ENCODE peak calls at places on chromosomes 7 and 10, in nine cellular contexts. One of them, this sample, is unnamed.

GRCh38 chr7:81210092-81211064 is 291.5 kb upstream of the SEMA3C start:
- DNase-seq in fibroblast of lung: peak
- DNase-seq in retinal pigment epithelial cell: no peak
- DNase-seq in GM23248: peak
- DNase-seq in IMR-90: peak
- DNase-seq in fibroblast of the aortic adventitia: peak
- DNase-seq in CD4-positive, CD25-positive, alpha-beta regulatory T cell: no peak
- DNase-seq in HFF-Myc: no peak
- DNase-seq in adrenal gland: no peak
- DNase-seq in this sample: no peak

GRCh38 chr7:100371561-100372171 is 1.6 kb upstream of the PILRA start:
- DNase-seq in fibroblast of lung: no peak
- DNase-seq in retinal pigment epithelial cell: no peak
- DNase-seq in GM23248: peak
- DNase-seq in IMR-90: no peak
- DNase-seq in fibroblast of the aortic adventitia: no peak
- DNase-seq in CD4-positive, CD25-positive, alpha-beta regulatory T cell: no peak
- DNase-seq in HFF-Myc: no peak
- DNase-seq in adrenal gland: no peak
- DNase-seq in this sample: no peak

GRCh38 chr7:136359333-136359903 is 382.3 kb upstream of the MTPN start:
- DNase-seq in fibroblast of lung: no peak
- DNase-seq in retinal pigment epithelial cell: no peak
- DNase-seq in GM23248: no peak
- DNase-seq in IMR-90: no peak
- DNase-seq in fibroblast of the aortic adventitia: no peak
- DNase-seq in CD4-positive, CD25-positive, alpha-beta regulatory T cell: no peak
- DNase-seq in HFF-Myc: no peak
- DNase-seq in adrenal gland: no peak
- DNase-seq in this sample: no peak

GRCh38 chr7:41881313-41882130 is 178.6 kb upstream of the INHBA start:
- DNase-seq in fibroblast of lung: peak
- DNase-seq in retinal pigment epithelial cell: no peak
- DNase-seq in GM23248: no peak
- DNase-seq in IMR-90: peak
- DNase-seq in fibroblast of the aortic adventitia: no peak
- DNase-seq in CD4-positive, CD25-positive, alpha-beta regulatory T cell: peak
- DNase-seq in HFF-Myc: no peak
- DNase-seq in adrenal gland: peak
- DNase-seq in this sample: no peak

GRCh38 chr10:127945948-127946347 is 39.0 kb downstream of the PTPRE start:
- DNase-seq in fibroblast of lung: no peak
- DNase-seq in retinal pigment epithelial cell: no peak
- DNase-seq in GM23248: no peak
- DNase-seq in IMR-90: no peak
- DNase-seq in fibroblast of the aortic adventitia: no peak
- DNase-seq in CD4-positive, CD25-positive, alpha-beta regulatory T cell: no peak
- DNase-seq in HFF-Myc: no peak
- DNase-seq in adrenal gland: no peak
- DNase-seq in this sample: no peak

GRCh38 chr7:119196183-119196582 is 971.7 kb downstream of the ANKRD7 start:
- DNase-seq in fibroblast of lung: no peak
- DNase-seq in retinal pigment epithelial cell: no peak
- DNase-seq in GM23248: no peak
- DNase-seq in IMR-90: no peak
- DNase-seq in fibroblast of the aortic adventitia: no peak
- DNase-seq in CD4-positive, CD25-positive, alpha-beta regulatory T cell: no peak
- DNase-seq in HFF-Myc: no peak
- DNase-seq in adrenal gland: no peak
- DNase-seq in this sample: no peak

GRCh38 chr10:7337431-7338171 is 73.2 kb downstream of the SFMBT2 start:
- DNase-seq in fibroblast of lung: no peak
- DNase-seq in retinal pigment epithelial cell: no peak
- DNase-seq in GM23248: no peak
- DNase-seq in IMR-90: no peak
- DNase-seq in fibroblast of the aortic adventitia: no peak
- DNase-seq in CD4-positive, CD25-positive, alpha-beta regulatory T cell: no peak
- DNase-seq in HFF-Myc: no peak
- DNase-seq in adrenal gland: no peak
- DNase-seq in this sample: no peak

GRCh38 chr10:17758896-17759295 is 6.9 kb downstream of the TMEM236 start:
- DNase-seq in fibroblast of lung: no peak
- DNase-seq in retinal pigment epithelial cell: no peak
- DNase-seq in GM23248: no peak
- DNase-seq in IMR-90: no peak
- DNase-seq in fibroblast of the aortic adventitia: no peak
- DNase-seq in CD4-positive, CD25-positive, alpha-beta regulatory T cell: no peak
- DNase-seq in HFF-Myc: no peak
- DNase-seq in adrenal gland: no peak
- DNase-seq in this sample: no peak

GRCh38 chr10:101287183-101287830 is 58.0 kb upstream of the LBX1 start:
- DNase-seq in fibroblast of lung: no peak
- DNase-seq in retinal pigment epithelial cell: no peak
- DNase-seq in GM23248: no peak
- DNase-seq in IMR-90: no peak
- DNase-seq in fibroblast of the aortic adventitia: no peak
- DNase-seq in CD4-positive, CD25-positive, alpha-beta regulatory T cell: no peak
- DNase-seq in HFF-Myc: no peak
- DNase-seq in adrenal gland: no peak
- DNase-seq in this sample: no peak

GRCh38 chr7:64849250-64849923 is 53.7 kb upstream of the ZNF273 start:
- DNase-seq in fibroblast of lung: no peak
- DNase-seq in retinal pigment epithelial cell: peak
- DNase-seq in GM23248: peak
- DNase-seq in IMR-90: peak
- DNase-seq in fibroblast of the aortic adventitia: peak
- DNase-seq in CD4-positive, CD25-positive, alpha-beta regulatory T cell: no peak
- DNase-seq in HFF-Myc: no peak
- DNase-seq in adrenal gland: no peak
- DNase-seq in this sample: no peak

GRCh38 chr7:81277691-81278090 is 358.8 kb upstream of the SEMA3C start:
- DNase-seq in fibroblast of lung: no peak
- DNase-seq in retinal pigment epithelial cell: no peak
- DNase-seq in GM23248: no peak
- DNase-seq in IMR-90: no peak
- DNase-seq in fibroblast of the aortic adventitia: peak
- DNase-seq in CD4-positive, CD25-positive, alpha-beta regulatory T cell: no peak
- DNase-seq in HFF-Myc: no peak
- DNase-seq in adrenal gland: no peak
- DNase-seq in this sample: no peak

GRCh38 chr10:63901916-63902315 is 380.7 kb downstream of the REEP3 start:
- DNase-seq in fibroblast of lung: no peak
- DNase-seq in retinal pigment epithelial cell: no peak
- DNase-seq in GM23248: peak
- DNase-seq in IMR-90: no peak
- DNase-seq in fibroblast of the aortic adventitia: no peak
- DNase-seq in CD4-positive, CD25-positive, alpha-beta regulatory T cell: no peak
- DNase-seq in HFF-Myc: no peak
- DNase-seq in adrenal gland: no peak
- DNase-seq in this sample: peak

GRCh38 chr10:30463944-30464451 is 30.0 kb downstream of the MAP3K8 start:
- DNase-seq in fibroblast of lung: no peak
- DNase-seq in retinal pigment epithelial cell: no peak
- DNase-seq in GM23248: peak
- DNase-seq in IMR-90: peak
- DNase-seq in fibroblast of the aortic adventitia: no peak
- DNase-seq in CD4-positive, CD25-positive, alpha-beta regulatory T cell: no peak
- DNase-seq in HFF-Myc: no peak
- DNase-seq in adrenal gland: no peak
- DNase-seq in this sample: peak

GRCh38 chr7:33831389-33832118 is 73.8 kb upstream of the BMPER start:
- DNase-seq in fibroblast of lung: no peak
- DNase-seq in retinal pigment epithelial cell: no peak
- DNase-seq in GM23248: peak
- DNase-seq in IMR-90: no peak
- DNase-seq in fibroblast of the aortic adventitia: peak
- DNase-seq in CD4-positive, CD25-positive, alpha-beta regulatory T cell: no peak
- DNase-seq in HFF-Myc: no peak
- DNase-seq in adrenal gland: peak
- DNase-seq in this sample: no peak
- H3K4me3 ChIP-seq in fibroblast of lung: no peak
- H3K4me3 ChIP-seq in retinal pigment epithelial cell: no peak
- H3K4me3 ChIP-seq in GM23248: peak
- H3K4me3 ChIP-seq in IMR-90: no peak
- H3K4me3 ChIP-seq in fibroblast of the aortic adventitia: no peak
- H3K4me3 ChIP-seq in CD4-positive, CD25-positive, alpha-beta regulatory T cell: no peak
- H3K4me3 ChIP-seq in HFF-Myc: no peak
- H3K4me3 ChIP-seq in adrenal gland: no peak
- H3K4me3 ChIP-seq in this sample: no peak

GRCh38 chr7:130930260-130930659 is 196.3 kb upstream of the KLF14 start:
- DNase-seq in fibroblast of lung: no peak
- DNase-seq in retinal pigment epithelial cell: no peak
- DNase-seq in GM23248: no peak
- DNase-seq in IMR-90: peak
- DNase-seq in fibroblast of the aortic adventitia: no peak
- DNase-seq in CD4-positive, CD25-positive, alpha-beta regulatory T cell: peak
- DNase-seq in HFF-Myc: no peak
- DNase-seq in adrenal gland: peak
- DNase-seq in this sample: no peak
- H3K4me3 ChIP-seq in fibroblast of lung: no peak
- H3K4me3 ChIP-seq in retinal pigment epithelial cell: no peak
- H3K4me3 ChIP-seq in GM23248: no peak
- H3K4me3 ChIP-seq in IMR-90: no peak
- H3K4me3 ChIP-seq in fibroblast of the aortic adventitia: no peak
- H3K4me3 ChIP-seq in CD4-positive, CD25-positive, alpha-beta regulatory T cell: peak
- H3K4me3 ChIP-seq in HFF-Myc: no peak
- H3K4me3 ChIP-seq in adrenal gland: no peak
- H3K4me3 ChIP-seq in this sample: no peak

DNA sequence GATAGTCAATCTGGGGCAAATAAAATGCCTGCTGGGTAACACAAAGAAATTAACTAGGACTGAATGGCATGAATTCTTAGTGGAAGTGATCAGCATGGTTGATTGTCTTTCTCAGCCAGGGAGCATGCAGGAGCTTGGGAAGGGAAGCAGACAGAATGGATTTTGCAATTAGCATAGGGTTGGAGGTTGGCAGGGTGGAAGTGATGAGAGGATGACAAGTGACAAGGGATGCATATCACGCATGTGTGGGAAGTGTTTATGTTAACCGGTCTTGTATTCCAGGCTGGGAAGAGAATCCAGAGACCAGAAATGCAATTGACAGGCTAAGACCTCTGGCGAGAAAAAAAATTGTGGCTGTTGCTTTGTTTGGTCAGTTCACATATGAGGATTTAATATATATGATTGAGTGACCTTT is 8.2 kb downstream of the MDFIC start:
- DNase-seq in fibroblast of lung: peak
- DNase-seq in retinal pigment epithelial cell: no peak
- DNase-seq in GM23248: peak
- DNase-seq in IMR-90: peak
- DNase-seq in fibroblast of the aortic adventitia: no peak
- DNase-seq in CD4-positive, CD25-positive, alpha-beta regulatory T cell: no peak
- DNase-seq in HFF-Myc: no peak
- DNase-seq in adrenal gland: no peak
- DNase-seq in this sample: no peak
- H3K4me3 ChIP-seq in fibroblast of lung: no peak
- H3K4me3 ChIP-seq in retinal pigment epithelial cell: no peak
- H3K4me3 ChIP-seq in GM23248: no peak
- H3K4me3 ChIP-seq in IMR-90: no peak
- H3K4me3 ChIP-seq in fibroblast of the aortic adventitia: no peak
- H3K4me3 ChIP-seq in CD4-positive, CD25-positive, alpha-beta regulatory T cell: peak
- H3K4me3 ChIP-seq in HFF-Myc: no peak
- H3K4me3 ChIP-seq in adrenal gland: no peak
- H3K4me3 ChIP-seq in this sample: no peak

DNA sequence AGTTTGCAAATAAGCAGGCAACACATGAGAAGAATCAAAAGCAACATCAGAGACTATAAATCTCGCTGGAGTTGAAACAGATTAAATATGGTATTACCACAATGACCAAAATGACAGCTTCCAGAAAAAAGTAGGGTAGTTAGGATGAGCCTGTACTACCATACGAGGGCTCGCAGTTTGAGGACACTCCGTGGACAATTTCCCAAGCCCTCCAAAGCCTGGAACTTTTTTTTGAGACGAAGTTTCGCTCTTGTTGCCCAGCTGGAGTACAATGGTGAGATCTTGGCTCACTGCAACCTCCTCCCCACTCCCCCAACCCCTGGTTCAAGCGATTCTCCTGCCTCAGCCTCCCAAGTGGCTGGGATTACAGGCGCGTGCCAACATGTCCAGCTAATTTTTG is 1.0 kb downstream of the LRRC17 start:
- DNase-seq in fibroblast of lung: peak
- DNase-seq in retinal pigment epithelial cell: no peak
- DNase-seq in GM23248: no peak
- DNase-seq in IMR-90: no peak
- DNase-seq in fibroblast of the aortic adventitia: peak
- DNase-seq in CD4-positive, CD25-positive, alpha-beta regulatory T cell: no peak
- DNase-seq in HFF-Myc: no peak
- DNase-seq in adrenal gland: no peak
- DNase-seq in this sample: no peak
- H3K4me3 ChIP-seq in fibroblast of lung: peak
- H3K4me3 ChIP-seq in retinal pigment epithelial cell: peak
- H3K4me3 ChIP-seq in GM23248: no peak
- H3K4me3 ChIP-seq in IMR-90: peak
- H3K4me3 ChIP-seq in fibroblast of the aortic adventitia: peak
- H3K4me3 ChIP-seq in CD4-positive, CD25-positive, alpha-beta regulatory T cell: no peak
- H3K4me3 ChIP-seq in HFF-Myc: peak
- H3K4me3 ChIP-seq in adrenal gland: no peak
- H3K4me3 ChIP-seq in this sample: no peak

DNA sequence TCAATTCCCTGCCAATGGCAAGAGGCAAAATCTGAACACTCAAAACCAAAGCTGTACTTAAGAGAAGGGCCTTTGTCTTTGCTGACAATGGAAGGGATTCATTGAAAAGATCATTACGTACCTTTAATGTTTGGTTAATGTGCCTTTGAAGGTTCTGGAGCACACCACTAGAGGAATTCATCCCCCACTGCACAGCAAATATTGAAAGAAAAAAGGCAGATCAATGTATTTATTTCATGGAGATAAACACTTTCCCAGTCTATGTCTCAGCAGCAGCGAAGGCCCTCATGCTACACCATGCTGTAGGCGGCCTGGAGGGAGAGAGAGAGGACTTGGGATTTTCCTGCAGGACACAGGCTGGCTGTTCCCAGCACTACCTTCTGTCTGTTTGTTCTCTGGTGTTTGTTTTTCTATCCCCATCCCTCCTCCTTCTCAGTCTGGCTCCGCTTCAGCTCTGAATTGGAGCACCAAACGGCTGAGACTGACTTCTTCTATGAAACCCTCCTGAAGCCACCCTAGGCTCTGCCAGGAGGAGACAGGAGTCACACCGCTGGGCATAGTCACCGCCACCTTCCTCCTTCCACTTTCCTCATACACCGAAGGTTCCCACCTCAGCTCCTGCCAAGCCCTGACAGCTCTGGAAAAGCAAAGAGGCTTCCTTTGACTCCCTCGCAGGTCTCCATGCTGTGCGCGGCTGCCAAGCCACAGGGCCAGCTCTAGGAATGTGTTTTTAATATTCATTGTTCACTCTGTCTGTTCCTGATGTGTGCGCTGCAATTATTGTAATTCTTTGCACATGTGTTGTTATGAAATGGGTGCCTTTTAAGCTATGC is 301.5 kb downstream of the FZD1 start:
- DNase-seq in fibroblast of lung: peak
- DNase-seq in retinal pigment epithelial cell: no peak
- DNase-seq in GM23248: peak
- DNase-seq in IMR-90: no peak
- DNase-seq in fibroblast of the aortic adventitia: peak
- DNase-seq in CD4-positive, CD25-positive, alpha-beta regulatory T cell: no peak
- DNase-seq in HFF-Myc: peak
- DNase-seq in adrenal gland: no peak
- DNase-seq in this sample: peak
- H3K4me3 ChIP-seq in fibroblast of lung: peak
- H3K4me3 ChIP-seq in retinal pigment epithelial cell: no peak
- H3K4me3 ChIP-seq in GM23248: peak
- H3K4me3 ChIP-seq in IMR-90: no peak
- H3K4me3 ChIP-seq in fibroblast of the aortic adventitia: peak
- H3K4me3 ChIP-seq in CD4-positive, CD25-positive, alpha-beta regulatory T cell: no peak
- H3K4me3 ChIP-seq in HFF-Myc: peak
- H3K4me3 ChIP-seq in adrenal gland: no peak
- H3K4me3 ChIP-seq in this sample: peak